ENCODE peak calls at places on chromosomes 16 and 17, in four cellular contexts. K is K562, E is HCT116, B is HepG2. L is an unnamed sample.

GRCh38 chr17:49881054-49881402 is 33.2 kb upstream of the TAC4 start:
- DNase-seq in K (no peak), E (no peak), B (no peak), L (no peak)

GRCh38 chr17:64741038-64741641 is 79.0 kb upstream of the SMURF2 start:
- DNase-seq in K (no peak), E (no peak), B (no peak), L (no peak)

GRCh38 chr16:66881964-66882508 is 1.7 kb downstream of the PDP2 start:
- DNase-seq in K (no peak), E (no peak), B (no peak), L (no peak)

GRCh38 chr16:88686062-88686438 is 257 bp downstream of the SNAI3 start:
- DNase-seq in K (peak; percentile 79), E (no peak), B (no peak), L (no peak)

GRCh38 chr16:66222756-66223155 is 143.7 kb upstream of the CDH5 start:
- DNase-seq in K (no peak), E (no peak), B (no peak), L (no peak)

GRCh38 chr16:77221482-77221881 is 22.3 kb downstream of the SYCE1L start:
- DNase-seq in K (no peak), E (no peak), B (no peak), L (no peak)

GRCh38 chr17:28008526-28008925 is 34.0 kb upstream of the NLK start:
- DNase-seq in K (peak; percentile 66), E (peak; percentile 8), B (peak; percentile 16), L (no peak)

GRCh38 chr17:18194804-18195203 is 11.2 kb downstream of the ALKBH5 start:
- DNase-seq in K (no peak), E (no peak), B (no peak), L (no peak)

GRCh38 chr16:54171855-54172537 is 114.6 kb downstream of the IRX3 start:
- DNase-seq in K (no peak), E (no peak), B (peak; percentile 46), L (no peak)

GRCh38 chr16:4347010-4347409 is 4.1 kb downstream of the PAM16 start:
- DNase-seq in K (no peak), E (no peak), B (peak; percentile 37), L (no peak)

GRCh38 chr17:81422776-81423697 is 27.8 kb downstream of the BAHCC1 start:
- DNase-seq in K (peak; percentile 42), E (peak; percentile 68), B (peak; percentile 60), L (no peak)

GRCh38 chr17:1742371-1743093 is at the start of gene SERPINF2:
- DNase-seq in K (no peak), E (no peak), B (peak; percentile 93), L (no peak)

GRCh38 chr17:10821062-10821461 is 16.8 kb downstream of the PIRT start:
- DNase-seq in K (no peak), E (no peak), B (no peak), L (no peak)

GRCh38 chr16:58500329-58501241 is 642 bp downstream of the NDRG4 start:
- DNase-seq in K (no peak), E (no peak), B (no peak), L (no peak)

GRCh38 chr17:36671144-36671543 is 69.8 kb downstream of the MRM1 start:
- DNase-seq in K (no peak), E (no peak), B (no peak), L (no peak)

GRCh38 chr17:49565948-49566491 is 9.7 kb upstream of the NXPH3 start:
- DNase-seq in K (no peak), E (no peak), B (no peak), L (no peak)

GRCh38 chr17:64947146-64947545 is 27.9 kb upstream of the LRRC37A3 start:
- DNase-seq in K (no peak), E (no peak), B (no peak), L (no peak)

GRCh38 chr16:50555269-50555875 is 7.2 kb downstream of the NKD1 start:
- DNase-seq in K (no peak), E (no peak), B (no peak), L (no peak)

GRCh38 chr17:45162022-45162687 is 480 bp downstream of the HEXIM2 start:
- DNase-seq in K (no peak), E (no peak), B (no peak), L (no peak)
- TF ChIP-seq REST in K (no peak), E (no peak), B (no peak), L (no peak)

GRCh38 chr17:16027708-16028584 is 28.3 kb downstream of the TTC19 start:
- DNase-seq in K (peak; percentile 37), E (peak; percentile 85), B (peak; percentile 48), L (peak; percentile 78)
- TF ChIP-seq TCF7L2 in K (no peak), E (no peak), B (no peak), L (no peak)

GRCh38 chr17:62064029-62064790 is 868 bp downstream of the MED13 start:
- DNase-seq in K (no peak), E (no peak), B (no peak), L (no peak)

GRCh38 chr17:62067165-62068145 is 2.4 kb upstream of the MED13 start:
- DNase-seq in K (no peak), E (no peak), B (no peak), L (no peak)

GRCh38 chr17:62064791-62065563 is at the start of gene MED13:
- DNase-seq in K (peak; percentile 74), E (no peak), B (peak; percentile 32), L (no peak)

GRCh38 chr17:62062936-62063335 is 2.1 kb downstream of the MED13 start:
- DNase-seq in K (no peak), E (no peak), B (no peak), L (no peak)

DNA sequence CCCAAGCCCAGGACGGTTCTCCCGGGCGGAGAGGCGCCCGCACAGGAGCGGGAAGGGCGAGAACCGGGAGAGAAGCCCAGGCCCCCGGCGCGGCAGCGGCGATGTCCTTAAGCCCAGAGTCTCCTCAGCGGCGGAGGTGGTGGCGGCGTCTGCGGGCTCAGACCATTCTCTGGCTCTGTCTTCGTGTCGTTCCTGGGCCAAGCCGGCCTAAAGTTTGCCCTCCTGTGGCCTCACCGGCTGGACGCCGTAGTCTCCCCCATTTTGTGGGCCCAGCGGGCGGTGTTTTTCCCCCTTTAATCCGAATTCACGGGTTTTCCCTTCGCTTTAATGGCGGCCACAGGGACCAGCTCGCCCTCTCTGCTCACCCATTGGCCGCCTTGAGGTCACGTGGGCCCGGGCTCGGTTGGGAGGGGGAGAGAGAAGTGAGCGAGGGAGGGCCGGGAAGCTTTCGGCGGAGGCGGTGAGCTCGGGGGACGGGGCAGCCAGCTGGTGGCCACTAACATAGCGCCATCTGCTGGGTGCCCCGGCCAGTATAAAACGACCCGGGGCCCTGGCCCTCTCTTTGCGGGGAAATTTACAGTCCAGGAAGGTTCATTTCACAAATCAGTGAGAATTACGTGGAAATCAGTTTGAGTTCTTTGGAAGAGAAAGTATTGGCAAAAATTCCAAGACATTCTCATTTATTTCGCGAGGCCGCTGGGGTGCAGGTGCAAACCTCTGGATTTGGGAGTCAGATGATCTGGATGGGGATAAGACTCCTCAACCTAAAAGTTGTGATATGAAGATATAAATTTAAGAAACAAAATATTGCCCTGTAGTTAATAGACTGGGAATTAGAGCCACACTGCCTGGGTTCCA is 762 bp upstream of the MED13 start:
- DNase-seq in K (peak; percentile 98), E (peak; percentile 96), B (peak; percentile 97), L (peak; percentile 74)
- TF ChIP-seq REST in K (no peak), E (no peak), B (peak; percentile 23), L (peak; percentile 26)

GRCh38 chr16:29820271-29820701 is at the start of gene MVP:
- DNase-seq in K (no peak), E (no peak), B (no peak), L (no peak)
- TF ChIP-seq TCF7L2 in K (no peak), E (no peak), B (no peak), L (no peak)

L was measured in Panc1.